ENCODE peak calls at places on chromosomes 2 and 18, in seven cellular contexts. J, S, B, G, I, X and H are unnamed samples.

GRCh38 chr2:29372185-29372584 is 257.0 kb downstream of the CLIP4 start:
- DNase-seq in J (peak; percentile 2), S (no peak), B (no peak), G (no peak), I (no peak), X (no peak), H (no peak)

GRCh38 chr2:437772-438393 is 150.0 kb upstream of the ALKAL2 start:
- DNase-seq in J (no peak), S (peak; percentile 30), B (peak; percentile 77), G (peak; percentile 35), I (no peak), X (no peak), H (peak; percentile 52)

GRCh38 chr2:10264506-10265327 is 38.0 kb upstream of the HPCAL1 start:
- DNase-seq in J (no peak), S (no peak), B (peak; percentile 4), G (no peak), I (no peak), X (peak; percentile 42), H (no peak)

GRCh38 chr2:33645861-33646260 is 46.8 kb upstream of the FAM98A start:
- DNase-seq in J (peak; percentile 1), S (no peak), B (no peak), G (no peak), I (peak; percentile 33), X (no peak), H (no peak)

GRCh38 chr2:236843061-236843460 is 242.6 kb upstream of the COPS8 start:
- DNase-seq in J (no peak), S (no peak), B (no peak), G (no peak), I (no peak), X (no peak), H (no peak)

GRCh38 chr2:150282821-150283309 is 204.6 kb downstream of the RND3 start:
- DNase-seq in J (peak; percentile 45), S (no peak), B (no peak), G (no peak), I (peak; percentile 54), X (no peak), H (no peak)

GRCh38 chr2:19890104-19890503 is 11.7 kb downstream of the TTC32 start:
- DNase-seq in J (no peak), S (no peak), B (no peak), G (no peak), I (no peak), X (no peak), H (no peak)

GRCh38 chr2:3578987-3579386 is 3.9 kb downstream of the RPS7 start:
- DNase-seq in J (peak; percentile 40), S (no peak), B (no peak), G (no peak), I (no peak), X (no peak), H (no peak)

GRCh38 chr2:240461471-240462072 is 26.1 kb downstream of the GPC1 start:
- DNase-seq in J (no peak), S (no peak), B (no peak), G (no peak), I (no peak), X (peak; percentile 61), H (no peak)

GRCh38 chr2:136117909-136118818 is at the start of gene CXCR4:
- DNase-seq in J (peak; percentile 15), S (peak; percentile 87), B (peak; percentile 83), G (peak; percentile 76), I (no peak), X (peak; percentile 80), H (peak; percentile 77)

GRCh38 chr18:58229162-58229561 is 185.1 kb downstream of the NEDD4L start:
- DNase-seq in J (no peak), S (no peak), B (no peak), G (no peak), I (no peak), X (no peak), H (no peak)

GRCh38 chr2:99701503-99701902 is 211.7 kb upstream of the REV1 start:
- DNase-seq in J (no peak), S (no peak), B (no peak), G (no peak), I (no peak), X (no peak), H (no peak)

GRCh38 chr2:222318712-222319575 is 20.1 kb upstream of the PAX3 start:
- DNase-seq in J (no peak), S (peak; percentile 81), B (no peak), G (peak; percentile 38), I (no peak), X (no peak), H (peak; percentile 74)

GRCh38 chr2:170714156-170715061 is 728 bp upstream of the SP5 start:
- DNase-seq in J (no peak), S (no peak), B (peak; percentile 49), G (peak; percentile 51), I (no peak), X (peak; percentile 75), H (no peak)

GRCh38 chr2:196239622-196240587 is 68.5 kb upstream of the STK17B start:
- DNase-seq in J (peak; percentile 87), S (peak; percentile 74), B (peak; percentile 79), G (peak; percentile 59), I (no peak), X (peak; percentile 80), H (peak; percentile 92)

GRCh38 chr2:11743846-11744553 is 2.4 kb upstream of the LPIN1 start:
- DNase-seq in J (peak; percentile 100), S (peak; percentile 78), B (peak; percentile 95), G (peak; percentile 96), I (peak; percentile 97), X (peak; percentile 98), H (peak; percentile 87)

GRCh38 chr18:13831864-13832508 is 8.0 kb downstream of the MC5R start:
- DNase-seq in J (peak; percentile 2), S (no peak), B (no peak), G (no peak), I (no peak), X (no peak), H (peak; percentile 26)

GRCh38 chr2:233814063-233814435 is 35.9 kb downstream of the MROH2A start:
- DNase-seq in J (peak; percentile 20), S (no peak), B (no peak), G (no peak), I (no peak), X (no peak), H (no peak)

GRCh38 chr18:23927821-23928746 is 86.5 kb upstream of the TTC39C start:
- DNase-seq in J (no peak), S (no peak), B (no peak), G (no peak), I (no peak), X (no peak), H (no peak)

GRCh38 chr2:20781656-20782265 is 41.1 kb downstream of the LDAH start:
- DNase-seq in J (peak; percentile 44), S (no peak), B (no peak), G (no peak), I (no peak), X (no peak), H (peak; percentile 52)

GRCh38 chr2:157894694-157895450 is 18.7 kb upstream of the ACVR1 start:
- DNase-seq in J (peak; percentile 87), S (no peak), B (no peak), G (no peak), I (peak; percentile 67), X (no peak), H (no peak)

GRCh38 chr2:10982931-10983701 is 71.4 kb downstream of the KCNF1 start:
- DNase-seq in J (no peak), S (no peak), B (peak; percentile 25), G (peak; percentile 29), I (no peak), X (peak; percentile 55), H (no peak)

GRCh38 chr2:86492057-86492456 is 50.9 kb downstream of the KDM3A start:
- DNase-seq in J (no peak), S (no peak), B (no peak), G (no peak), I (no peak), X (no peak), H (no peak)

GRCh38 chr2:1053781-1054180 is 103.1 kb downstream of the SNTG2 start:
- DNase-seq in J (no peak), S (no peak), B (no peak), G (no peak), I (no peak), X (no peak), H (no peak)

DNA sequence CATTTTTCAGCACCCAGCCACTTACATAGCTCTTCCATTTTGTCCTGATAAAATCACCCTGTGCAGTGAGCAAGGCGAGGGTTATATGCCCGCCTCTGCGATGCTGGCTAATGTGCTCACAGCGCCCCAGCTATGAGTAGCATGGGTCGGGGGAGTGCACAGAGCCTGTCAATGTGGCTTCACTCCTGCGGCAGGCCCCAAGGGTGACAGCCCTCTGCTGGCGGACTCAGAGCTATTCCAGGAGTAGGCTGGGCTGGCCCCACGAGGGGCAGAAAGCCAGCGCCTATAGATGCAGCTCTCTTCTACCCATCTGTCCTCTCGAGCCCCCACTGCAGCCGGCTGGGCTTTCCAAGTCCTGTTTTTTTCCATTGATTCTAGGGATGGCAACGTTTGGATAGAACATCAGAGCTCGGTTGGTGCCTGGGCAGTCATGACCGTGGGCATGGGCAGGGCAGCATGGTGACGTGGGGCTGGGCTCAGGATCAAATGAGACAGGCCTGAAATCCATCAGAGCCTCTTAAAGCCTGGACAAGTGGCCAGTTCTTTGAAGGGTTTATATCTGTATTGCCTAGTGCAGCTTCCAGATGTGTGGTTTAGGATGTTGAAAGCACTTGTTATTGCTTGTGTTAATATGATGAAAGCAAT is 134.7 kb downstream of the MCFD2 start:
- DNase-seq in J (no peak), S (no peak), B (peak; percentile 33), G (no peak), I (no peak), X (peak; percentile 66), H (no peak)
- H3K4me3 ChIP-seq in J (no peak overlapping the region), S (no peak overlapping the region), B (no peak overlapping the region), G (no peak overlapping the region), I (no peak overlapping the region), X (no peak overlapping the region), H (no peak overlapping the region)

GRCh38 chr2:154439156-154439555 is 259.3 kb upstream of the KCNJ3 start:
- DNase-seq in J (no peak), S (no peak), B (no peak), G (no peak), I (no peak), X (no peak), H (no peak)
- TF ChIP-seq CTCF in J (peak; percentile 20), S (no peak), B (no peak), G (no peak), I (peak; percentile 20), X (peak; percentile 11), H (no peak)

DNA sequence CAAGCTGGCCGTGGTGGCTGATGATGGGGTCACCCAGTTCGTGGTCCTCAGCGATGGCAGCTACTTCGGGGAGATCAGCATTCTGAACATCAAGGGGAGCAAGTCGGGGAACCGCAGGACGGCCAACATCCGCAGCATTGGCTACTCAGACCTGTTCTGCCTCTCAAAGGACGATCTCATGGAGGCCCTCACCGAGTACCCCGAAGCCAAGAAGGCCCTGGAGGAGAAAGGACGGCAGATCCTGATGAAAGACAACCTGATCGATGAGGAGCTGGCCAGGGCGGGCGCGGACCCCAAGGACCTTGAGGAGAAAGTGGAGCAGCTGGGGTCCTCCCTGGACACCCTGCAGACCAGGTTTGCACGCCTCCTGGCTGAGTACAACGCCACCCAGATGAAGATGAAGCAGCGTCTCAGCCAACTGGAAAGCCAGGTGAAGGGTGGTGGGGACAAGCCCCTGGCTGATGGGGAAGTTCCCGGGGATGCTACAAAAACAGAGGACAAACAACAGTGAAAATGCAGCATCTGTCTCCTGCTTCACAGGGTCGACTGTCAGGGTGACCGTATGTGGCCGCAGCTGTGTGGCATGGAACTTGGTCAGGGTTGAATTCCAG is 47.8 kb upstream of the INPP4A start:
- DNase-seq in J (no peak), S (no peak), B (no peak), G (no peak), I (no peak), X (no peak), H (no peak)
- H3K4me3 ChIP-seq in J (no peak overlapping the region), S (no peak overlapping the region), B (no peak overlapping the region), G (no peak overlapping the region), I (no peak overlapping the region), X (no peak overlapping the region), H (no peak overlapping the region)

GRCh38 chr2:75199428-75200011 is at the start of gene TACR1:
- DNase-seq in J (peak; percentile 77), S (peak; percentile 76), B (peak; percentile 50), G (peak; percentile 48), I (peak; percentile 13), X (peak; percentile 83), H (peak; percentile 75)
- TF ChIP-seq CTCF in J (peak; percentile 67), S (peak; percentile 64), B (peak; percentile 24), G (no peak), I (peak; percentile 90), X (peak; percentile 36), H (peak; percentile 31)